ENCODE peak calls at places on chromosomes 4 and X, in five cellular contexts. K is A172; V is effector CD4-positive, alpha-beta T cell; H is stimulated activated CD4-positive, alpha-beta T cell treated with anti-CD3 and anti-CD28 coated beads, Interleukin-15, amount 100 ng/mL, for 24 hours; J is AG09309. X is an unnamed sample.

GRCh38 chrX:109859673-109860072 is 126.6 kb upstream of the ACSL4 start:
- DNase-seq in K (no peak), V (no peak), H (no peak), J (no peak), X (no peak)

GRCh38 chr4:63063765-63064164 is 1345.5 kb downstream of the TECRL start:
- DNase-seq in K (no peak), V (no peak), H (no peak), J (no peak), X (no peak)

GRCh38 chrX:27694667-27695066 is 104.5 kb downstream of the DCAF8L2 start:
- DNase-seq in K (no peak), V (no peak), H (no peak), J (no peak), X (no peak)

GRCh38 chrX:151762802-151763201 is 28.3 kb downstream of the CNGA2 start:
- DNase-seq in K (no peak), V (no peak), H (no peak), J (no peak), X (no peak)

GRCh38 chrX:88284844-88285243 is 462.2 kb upstream of the CPXCR1 start:
- DNase-seq in K (no peak), V (no peak), H (no peak), J (no peak), X (no peak)

GRCh38 chrX:45006002-45006800 is 133.2 kb downstream of the KDM6A start:
- DNase-seq in K (peak; percentile 82), V (no peak), H (peak; percentile 5), J (no peak), X (no peak)

GRCh38 chrX:6968231-6968630 is 179.3 kb upstream of the STS start:
- DNase-seq in K (no peak), V (no peak), H (no peak), J (no peak), X (no peak)

GRCh38 chrX:78452356-78452755 is 124.9 kb upstream of the CYSLTR1 start:
- DNase-seq in K (no peak), V (no peak), H (no peak), J (no peak), X (no peak)

GRCh38 chr4:38623260-38623659 is 40.7 kb upstream of the KLF3 start:
- DNase-seq in K (no peak), V (no peak), H (no peak), J (no peak), X (peak; percentile 10)

GRCh38 chr4:175874290-175874689 is 62.2 kb upstream of the GPM6A start:
- DNase-seq in K (peak; percentile 62), V (no peak), H (no peak), J (no peak), X (no peak)

GRCh38 chr4:176185068-176185467 is 10.3 kb downstream of the SPATA4 start:
- DNase-seq in K (peak; percentile 8), V (no peak), H (no peak), J (peak; percentile 83), X (no peak)

GRCh38 chrX:20139966-20140365 is 1.7 kb downstream of the EIF1AX start:
- DNase-seq in K (peak; percentile 39), V (no peak), H (no peak), J (peak; percentile 27), X (no peak)

GRCh38 chr4:173333658-173334084 is 487 bp downstream of the HMGB2 start:
- DNase-seq in K (peak; percentile 13), V (peak; percentile 35), H (peak; percentile 63), J (no peak), X (peak; percentile 56)

GRCh38 chr4:10371869-10372471 is 85.3 kb downstream of the ZNF518B start:
- DNase-seq in K (no peak), V (no peak), H (no peak), J (peak; percentile 33), X (no peak)

GRCh38 chr4:7907142-7907541 is 32.5 kb downstream of the AFAP1 start:
- DNase-seq in K (no peak), V (no peak), H (no peak), J (no peak), X (no peak)

GRCh38 chrX:101079736-101080135 is 1.1 kb downstream of the TMEM35A start:
- DNase-seq in K (no peak), V (no peak), H (no peak), J (no peak), X (no peak)

GRCh38 chr4:70027011-70027410 is 1.2 kb upstream of the HTN3 start:
- DNase-seq in K (no peak), V (no peak), H (no peak), J (no peak), X (no peak)

GRCh38 chrX:140206657-140207056 is 241.3 kb upstream of the CXorf66 start:
- DNase-seq in K (no peak), V (no peak), H (no peak), J (no peak), X (no peak)

GRCh38 chrX:9844936-9845573 is 58.8 kb downstream of the SHROOM2 start:
- DNase-seq in K (no peak), V (no peak), H (no peak), J (no peak), X (no peak)

GRCh38 chr4:56861365-56861764 is 39.9 kb upstream of the SPINK2 start:
- DNase-seq in K (no peak), V (no peak), H (no peak), J (no peak), X (no peak)

GRCh38 chr4:89939994-89940393 is 45.3 kb downstream of the MMRN1 start:
- DNase-seq in K (no peak), V (no peak), H (no peak), J (no peak), X (no peak)

GRCh38 chr4:168367065-168367464 is 48.5 kb upstream of the DDX60 start:
- DNase-seq in K (no peak), V (no peak), H (no peak), J (no peak), X (no peak)

GRCh38 chr4:88318751-88319350 is 34.5 kb upstream of the PPM1K start:
- DNase-seq in K (no peak), V (no peak), H (no peak), J (no peak), X (no peak)

X was measured in hippocampal formation.